ENCODE peak calls at places on chromosome 13, in nine cellular contexts. H is CD8-positive, alpha-beta memory T cell; Y is fibroblast of the conjunctiva; W is NCI-H82; Z is upper lobe of right lung; B is RKO; N is fibroblast of mammary gland; R is NCI-H1092 treated with DMSO at 0.1 percent for 48 hours; I is NCI-H1694 treated with DMSO at 0.1 percent for 48 hours. A is an unnamed sample.

GRCh38 chr13:100542546-100543156 is 45.9 kb downstream of the GGACT start:
- DNase-seq in H (no peak), Y (peak; percentile 38), W (peak; percentile 22), Z (no peak), B (peak; percentile 55), N (peak; percentile 71), R (peak; percentile 27), I (peak; percentile 63), A (no peak)

GRCh38 chr13:75478659-75479058 is 3.3 kb downstream of the TBC1D4 start:
- DNase-seq in H (no peak), Y (no peak), W (no peak), Z (no peak), B (no peak), N (no peak), R (no peak), I (no peak), A (no peak)

GRCh38 chr13:43058318-43058674 is 34.9 kb downstream of the DNAJC15 start:
- DNase-seq in H (no peak), Y (peak; percentile 74), W (no peak), Z (no peak), B (no peak), N (peak; percentile 82), R (no peak), I (no peak), A (peak; percentile 83)

GRCh38 chr13:107608736-107609135 is 606.6 kb downstream of the LIG4 start:
- DNase-seq in H (no peak), Y (no peak), W (no peak), Z (no peak), B (no peak), N (no peak), R (no peak), I (no peak), A (no peak)

GRCh38 chr13:98439896-98440295 is 137.0 kb downstream of the STK24 start:
- DNase-seq in H (no peak), Y (no peak), W (no peak), Z (no peak), B (no peak), N (no peak), R (no peak), I (no peak), A (no peak)

GRCh38 chr13:43154839-43155238 is 131.5 kb downstream of the DNAJC15 start:
- DNase-seq in H (no peak), Y (no peak), W (no peak), Z (no peak), B (no peak), N (no peak), R (no peak), I (no peak), A (peak; percentile 92)

GRCh38 chr13:75165543-75166230 is 316.3 kb downstream of the TBC1D4 start:
- DNase-seq in H (no peak), Y (peak; percentile 30), W (peak; percentile 72), Z (no peak), B (no peak), N (peak; percentile 29), R (no peak), I (no peak), A (no peak)

GRCh38 chr13:46386996-46387851 is at the start of gene RUBCNL:
- DNase-seq in H (no peak), Y (no peak), W (peak; percentile 59), Z (peak; percentile 78), B (peak; percentile 24), N (peak; percentile 64), R (no peak), I (no peak), A (peak; percentile 82)

GRCh38 chr13:78160793-78161192 is 242.2 kb upstream of the EDNRB start:
- DNase-seq in H (no peak), Y (no peak), W (no peak), Z (no peak), B (no peak), N (peak; percentile 81), R (no peak), I (no peak), A (no peak)

GRCh38 chr13:48954086-48954485 is 21.6 kb upstream of the FNDC3A start:
- DNase-seq in H (no peak), Y (no peak), W (no peak), Z (no peak), B (no peak), N (peak; percentile 59), R (no peak), I (no peak), A (no peak)

GRCh38 chr13:94351292-94352000 is 128.0 kb downstream of the DCT start:
- DNase-seq in H (no peak), Y (no peak), W (peak; percentile 92), Z (no peak), B (peak; percentile 6), N (peak; percentile 96), R (no peak), I (no peak), A (no peak)

GRCh38 chr13:74820809-74821208 is 661.2 kb downstream of the TBC1D4 start:
- DNase-seq in H (no peak), Y (no peak), W (peak; percentile 19), Z (no peak), B (no peak), N (no peak), R (no peak), I (no peak), A (peak; percentile 13)